ENCODE peak calls at places on chromosomes 2 and 18, in ten cellular contexts. C is fibroblast of mammary gland, T is coronary artery, X is neural crest cell, R is uterus, V is AG09309, F is endothelial cell of umbilical vein, D is kidney epithelial cell, A is transverse colon, E is AG04450. U is an unnamed sample.

GRCh38 chr2:19255481-19255880 is 102.9 kb downstream of the OSR1 start:
- DNase-seq in C (no peak), T (no peak), X (no peak), R (no peak), V (no peak), F (no peak), D (no peak), A (no peak), E (no peak), U (no peak)

GRCh38 chr2:69689466-69689865 is 45.9 kb upstream of the AAK1 start:
- DNase-seq in C (no peak), T (no peak), X (no peak), R (no peak), V (no peak), F (no peak), D (no peak), A (no peak), E (no peak), U (no peak)

GRCh38 chr2:15594291-15595256 is 2.9 kb downstream of the DDX1 start:
- DNase-seq in C (no peak), T (no peak), X (no peak), R (no peak), V (no peak), F (no peak), D (no peak), A (no peak), E (no peak), U (no peak)

GRCh38 chr2:137969876-137970275 is 5.6 kb downstream of the HNMT start:
- DNase-seq in C (no peak), T (no peak), X (no peak), R (no peak), V (no peak), F (no peak), D (no peak), A (no peak), E (no peak), U (no peak)

GRCh38 chr2:10014418-10015190 is 28.7 kb upstream of the KLF11 start:
- DNase-seq in C (no peak), T (no peak), X (no peak), R (no peak), V (no peak), F (no peak), D (no peak), A (no peak), E (no peak), U (no peak)

GRCh38 chr18:24678113-24678512 is 217.7 kb downstream of the HRH4 start:
- DNase-seq in C (no peak), T (no peak), X (no peak), R (no peak), V (no peak), F (no peak), D (no peak), A (no peak), E (no peak), U (no peak)

GRCh38 chr2:119741868-119742267 is 17.9 kb upstream of the PTPN4 start:
- DNase-seq in C (peak; percentile 19), T (no peak), X (no peak), R (no peak), V (no peak), F (no peak), D (no peak), A (no peak), E (no peak), U (no peak)

GRCh38 chr2:116733699-116734098 is 1080.8 kb upstream of the DDX18 start:
- DNase-seq in C (no peak), T (no peak), X (no peak), R (no peak), V (no peak), F (no peak), D (no peak), A (no peak), E (no peak), U (no peak)

GRCh38 chr2:81389203-81389602 is 1084.7 kb upstream of the LRRTM1 start:
- DNase-seq in C (peak; percentile 0), T (no peak), X (no peak), R (no peak), V (no peak), F (no peak), D (no peak), A (no peak), E (no peak), U (no peak)

GRCh38 chr2:215536476-215536875 is 100.6 kb upstream of the FN1 start:
- DNase-seq in C (peak; percentile 69), T (no peak), X (no peak), R (no peak), V (no peak), F (no peak), D (no peak), A (no peak), E (no peak), U (no peak)
- TF ChIP-seq CTCF in C (no peak), T (no peak), X (no peak), R (no peak), V (no peak), F (no peak), D (no peak), A (no peak), E (no peak), U (no peak)

GRCh38 chr2:64941143-64941542 is 48.1 kb upstream of the SLC1A4 start:
- DNase-seq in C (no peak), T (no peak), X (no peak), R (no peak), V (no peak), F (no peak), D (no peak), A (no peak), E (no peak), U (no peak)
- TF ChIP-seq CTCF in C (no peak), T (no peak), X (no peak), R (no peak), V (no peak), F (no peak), D (no peak), A (no peak), E (no peak), U (no peak)

GRCh38 chr2:159035790-159036411 is 67.5 kb downstream of the TANC1 start:
- DNase-seq in C (peak; percentile 41), T (no peak), X (no peak), R (no peak), V (no peak), F (peak; percentile 46), D (peak; percentile 71), A (peak; percentile 70), E (no peak), U (peak; percentile 57)
- TF ChIP-seq CTCF in C (peak; percentile 8), T (no peak), X (no peak), R (peak; percentile 17), V (peak; percentile 36), F (no peak), D (peak; percentile 57), A (no peak), E (peak; percentile 28), U (peak; percentile 27)

GRCh38 chr2:26785431-26786206 is at the start of gene CENPA:
- DNase-seq in C (peak; percentile 100), T (peak; percentile 97), X (peak; percentile 92), R (peak; percentile 97), V (peak; percentile 99), F (peak; percentile 100), D (peak; percentile 96), A (peak; percentile 98), E (peak; percentile 99), U (peak; percentile 100)
- TF ChIP-seq CTCF in C (peak; percentile 3), T (peak; percentile 32), X (peak; percentile 24), R (peak; percentile 21), V (no peak), F (no peak), D (peak; percentile 1), A (peak; percentile 31), E (peak; percentile 25), U (no peak)

DNA sequence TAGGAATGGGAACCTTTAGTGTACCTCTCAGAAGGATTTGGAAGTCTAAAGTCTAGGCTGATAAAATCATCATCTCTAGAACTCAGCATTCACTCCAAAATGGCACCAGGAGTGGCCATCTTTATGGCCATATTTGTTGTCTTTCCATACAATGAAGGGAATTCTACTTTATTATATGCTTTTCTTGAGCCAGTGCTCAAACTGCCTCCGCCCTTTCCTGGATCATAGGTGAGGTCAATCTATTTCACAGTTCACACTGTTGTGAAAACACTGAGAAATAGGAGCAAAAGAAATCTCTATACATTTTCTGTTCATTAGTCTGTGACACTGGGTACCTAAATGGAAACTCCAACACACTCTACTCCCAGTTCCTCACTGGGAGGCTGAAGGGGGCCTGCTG is 55.6 kb downstream of the SP110 start:
- DNase-seq in C (no peak), T (no peak), X (no peak), R (no peak), V (no peak), F (no peak), D (no peak), A (no peak), E (no peak), U (no peak)
- TF ChIP-seq CTCF in C (no peak), T (no peak), X (no peak), R (no peak), V (no peak), F (no peak), D (no peak), A (no peak), E (no peak), U (no peak)

GRCh38 chr2:176597916-176598315 is 328.7 kb downstream of the MTX2 start:
- DNase-seq in C (no peak), T (no peak), X (no peak), R (no peak), V (no peak), F (no peak), D (no peak), A (no peak), E (no peak), U (no peak)
- TF ChIP-seq CTCF in C (no peak), T (no peak), X (no peak), R (no peak), V (no peak), F (no peak), D (no peak), A (no peak), E (no peak), U (no peak)

GRCh38 chr2:165778653-165779451 is 15.2 kb downstream of the GALNT3 start:
- DNase-seq in C (peak; percentile 21), T (no peak), X (no peak), R (no peak), V (no peak), F (peak; percentile 7), D (no peak), A (no peak), E (no peak), U (no peak)
- TF ChIP-seq CTCF in C (peak; percentile 51), T (no peak), X (peak; percentile 53), R (no peak), V (no peak), F (peak; percentile 23), D (peak; percentile 37), A (no peak), E (peak; percentile 38), U (no peak)

DNA sequence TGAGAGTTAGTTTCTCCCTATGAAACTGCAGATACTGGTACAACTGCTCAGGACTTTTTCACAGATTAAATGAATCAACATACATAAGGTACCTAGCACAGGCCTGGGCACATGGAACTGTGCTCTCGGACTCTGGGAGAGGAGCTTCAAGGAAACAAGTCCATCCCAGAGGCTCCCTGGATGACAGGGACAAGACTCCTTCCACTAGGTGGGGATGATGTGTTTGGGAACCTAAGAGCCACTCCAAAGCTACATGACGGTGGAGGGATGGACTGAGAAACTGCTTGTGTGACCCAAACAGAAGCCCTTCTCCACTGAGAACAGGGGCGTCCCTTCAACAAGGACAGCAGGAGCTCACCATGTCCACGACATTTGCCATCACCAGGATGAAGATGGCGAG is 37.1 kb downstream of the CENPO start:
- DNase-seq in C (peak; percentile 56), T (peak; percentile 63), X (no peak), R (no peak), V (no peak), F (no peak), D (no peak), A (peak; percentile 3), E (no peak), U (peak; percentile 37)
- TF ChIP-seq CTCF in C (peak; percentile 28), T (no peak), X (no peak), R (no peak), V (no peak), F (no peak), D (no peak), A (no peak), E (peak; percentile 15), U (peak; percentile 46)